ENCODE peak calls at places on chromosomes 13 and 19, in nine cellular contexts. Q is HepG2, U is fibroblast of pulmonary artery, P is uterus, C is IMR-90, K is cardiac fibroblast, G is PC-3, M is pancreas, I is ascending aorta. L is an unnamed sample.

GRCh38 chr13:34155931-34156607 is 338.1 kb downstream of the RFC3 start:
- DNase-seq in C (peak), I (no peak), U (peak), K (peak), G (peak), Q (no peak), P (no peak), M (no peak), L (peak)

GRCh38 chr19:32543107-32543900 is 37.7 kb upstream of the PDCD5 start:
- DNase-seq in K (peak), G (peak), P (no peak), I (no peak), M (no peak), C (peak), Q (no peak), U (no peak), L (no peak)

GRCh38 chr19:19458110-19458816 is 52.8 kb downstream of the GATAD2A start:
- DNase-seq in M (no peak), K (no peak), P (no peak), Q (no peak), G (no peak), U (no peak), C (no peak), I (no peak), L (no peak)

GRCh38 chr13:73440296-73440895 is 381.6 kb downstream of the KLF5 start:
- DNase-seq in G (no peak), M (no peak), U (peak), K (no peak), Q (no peak), C (no peak), P (no peak), I (no peak), L (peak)

GRCh38 chr19:49875801-49876421 is 1.2 kb downstream of the AKT1S1 start:
- DNase-seq in G (peak), K (peak), M (peak), I (no peak), P (peak), Q (peak), U (no peak), C (peak), L (peak)

GRCh38 chr19:47037766-47038165 is 10.7 kb downstream of the TMEM160 start:
- DNase-seq in U (no peak), G (no peak), Q (no peak), K (no peak), I (no peak), C (no peak), M (peak), P (no peak), L (no peak)

GRCh38 chr13:60931858-60932546 is 483.6 kb downstream of the PCDH20 start:
- DNase-seq in K (no peak), M (no peak), G (peak), Q (peak), P (no peak), C (no peak), I (no peak), U (no peak), L (no peak)

GRCh38 chr19:5822181-5822844 is 17.2 kb downstream of the FUT6 start:
- DNase-seq in Q (no peak), I (no peak), K (no peak), M (peak), U (no peak), G (no peak), C (no peak), P (no peak), L (no peak)

GRCh38 chr13:76936736-76937135 is 11.6 kb upstream of the ACOD1 start:
- DNase-seq in I (no peak), K (no peak), Q (no peak), G (no peak), P (no peak), U (peak), M (no peak), C (no peak), L (peak)

GRCh38 chr13:26219726-26220125 is 2.4 kb downstream of the RNF6 start:
- DNase-seq in G (peak), Q (no peak), P (no peak), I (no peak), M (no peak), U (no peak), K (no peak), C (peak), L (peak)

GRCh38 chr19:17205237-17206140 is 9.7 kb upstream of the USE1 start:
- DNase-seq in K (peak), Q (peak), I (no peak), C (peak), P (no peak), U (peak), M (peak), G (peak), L (peak)

GRCh38 chr19:3483226-3483628 is at the start of gene SMIM44:
- DNase-seq in I (no peak), C (no peak), Q (no peak), G (peak), U (no peak), P (no peak), M (peak), K (no peak), L (no peak)

GRCh38 chr19:50639121-50640112 is at the start of gene SYT3:
- DNase-seq in C (peak), G (peak), P (no peak), M (peak), I (no peak), K (peak), U (peak), Q (no peak), L (peak)

GRCh38 chr13:51154029-51154555 is 43.0 kb upstream of the C13orf42 start:
- DNase-seq in M (no peak), G (no peak), P (no peak), K (peak), C (peak), I (no peak), U (peak), Q (no peak), L (peak)

GRCh38 chr19:38394488-38394887 is 6.0 kb downstream of the SPRED3 start:
- DNase-seq in I (no peak), C (no peak), M (peak), U (no peak), Q (peak), K (no peak), P (no peak), G (no peak), L (no peak)
- H3K4me3 ChIP-seq in I (no peak), C (no peak), M (no peak), U (no peak), Q (no peak), K (no peak), P (no peak), G (no peak), L (no peak)

DNA sequence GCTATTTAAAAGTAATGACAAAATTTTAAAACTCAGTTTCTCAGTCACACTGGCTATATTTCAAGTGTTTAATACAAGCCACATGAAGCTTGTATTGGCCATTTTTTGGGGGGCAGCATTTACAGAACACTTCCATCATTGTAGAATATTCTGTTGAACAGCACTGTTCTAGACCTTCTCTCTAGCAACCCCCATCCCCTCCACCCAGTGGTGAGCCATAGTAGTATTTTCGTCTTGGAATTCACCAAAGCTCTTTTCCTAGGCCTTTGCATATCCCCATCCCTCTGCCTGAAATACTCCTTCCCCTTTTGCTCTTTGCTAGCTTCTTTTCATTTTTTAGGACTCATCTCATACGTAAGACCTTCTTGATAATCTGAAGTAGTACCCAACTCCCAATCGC is 99.5 kb downstream of the ZC3H13 start:
- DNase-seq in I (no peak), P (no peak), M (no peak), Q (no peak), K (no peak), C (no peak), G (no peak), U (no peak), L (no peak)
- TF ChIP-seq CTCF in I (no peak), P (no peak), M (no peak), Q (no peak), K (no peak), C (no peak), G (no peak), U (no peak), L (no peak)

GRCh38 chr13:36674337-36675212 is 755 bp downstream of the SERTM1 start:
- DNase-seq in I (no peak), P (no peak), G (no peak), M (peak), C (no peak), K (no peak), Q (no peak), U (no peak), L (no peak)
- H3K4me3 ChIP-seq in I (peak), P (peak), G (no peak), M (no peak), C (no peak), K (peak), Q (no peak), U (no peak), L (peak)

DNA sequence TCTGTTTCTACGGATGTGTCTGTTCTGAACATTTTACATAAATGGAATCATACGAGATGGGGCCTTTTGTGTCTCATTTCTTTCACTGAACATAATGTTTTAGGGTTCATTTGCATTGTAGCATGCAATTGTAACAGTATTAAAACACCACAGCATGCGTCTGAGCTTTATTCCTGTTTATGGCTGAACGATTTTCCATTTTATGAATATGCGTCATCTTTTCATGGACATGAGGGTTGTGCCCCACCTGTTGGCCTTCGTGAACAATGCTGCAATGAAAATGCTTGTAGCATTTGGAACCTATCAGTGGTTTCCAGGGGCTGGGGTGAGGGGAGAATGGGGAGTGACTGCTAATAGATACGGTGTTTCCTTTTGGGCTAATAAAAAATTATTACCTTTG is 5.1 kb downstream of the OR10H1 start:
- DNase-seq in P (peak), K (no peak), M (no peak), Q (peak), U (no peak), I (no peak), G (peak), C (no peak), L (no peak)
- TF ChIP-seq CTCF in P (peak), K (no peak), M (no peak), Q (peak), U (no peak), I (no peak), G (peak), C (no peak), L (no peak)

GRCh38 chr19:1360126-1360817 is 23.4 kb upstream of the NDUFS7 start:
- DNase-seq in G (no peak), P (no peak), C (no peak), Q (no peak), M (no peak), K (peak), I (no peak), U (no peak), L (no peak)
- H3K4me3 ChIP-seq in G (no peak), P (peak), C (no peak), Q (no peak), M (no peak), K (peak), I (peak), U (no peak), L (peak)